ENCODE peak calls at places on chromosomes 11 and 22, in six cellular contexts. Q is WTC11, R is HCT116, I is HepG2, E is K562, K is GM12878. F is an unnamed sample.
A peak's percentile ranks its signal among the peaks of the same experiment; 100 is the strongest.

GRCh38 chr11:119367661-119368120 is 13.8 kb downstream of the USP2 start:
- DNase-seq in Q (no peak), R (no peak), I (no peak), E (no peak), K (no peak), F (no peak)

GRCh38 chr11:8838248-8838647 is 72.7 kb upstream of the AKIP1 start:
- DNase-seq in Q (no peak), R (no peak), I (no peak), E (no peak), K (no peak), F (no peak)

GRCh38 chr11:102530558-102530957 is at the start of gene MMP7:
- DNase-seq in Q (no peak), R (no peak), I (no peak), E (no peak), K (no peak), F (no peak)

GRCh38 chr22:38696606-38697005 is 4.1 kb downstream of the JOSD1 start:
- DNase-seq in Q (no peak), R (peak; percentile 68), I (peak; percentile 53), E (no peak), K (no peak), F (no peak)

GRCh38 chr11:43944761-43945311 is 2.4 kb downstream of the C11orf96 start:
- DNase-seq in Q (peak; percentile 92), R (no peak), I (peak; percentile 19), E (peak; percentile 82), K (no peak), F (peak; percentile 98)

GRCh38 chr11:97502201-97502600 is 1112.4 kb downstream of the JRKL start:
- DNase-seq in Q (no peak), R (no peak), I (no peak), E (no peak), K (no peak), F (no peak)

GRCh38 chr22:20203142-20204099 is 52.6 kb upstream of the CCDC188 start:
- DNase-seq in Q (peak; percentile 61), R (no peak), I (peak; percentile 36), E (peak; percentile 89), K (no peak), F (peak; percentile 66)

GRCh38 chr11:37264783-37265182 is 666.7 kb upstream of the RAG2 start:
- DNase-seq in Q (no peak), R (no peak), I (no peak), E (no peak), K (no peak), F (no peak)

GRCh38 chr11:72574046-72574445 is 100.2 kb downstream of the PDE2A start:
- DNase-seq in Q (no peak), R (no peak), I (no peak), E (no peak), K (no peak), F (no peak)

GRCh38 chr11:33376331-33377099 is 119.3 kb downstream of the HIPK3 start:
- DNase-seq in Q (peak; percentile 59), R (no peak), I (no peak), E (no peak), K (no peak), F (no peak)

GRCh38 chr11:126165366-126166156 is 45.9 kb downstream of the RPUSD4 start:
- DNase-seq in Q (no peak), R (no peak), I (peak; percentile 43), E (no peak), K (no peak), F (no peak)

GRCh38 chr11:126164781-126165180 is 46.7 kb downstream of the RPUSD4 start:
- DNase-seq in Q (no peak), R (no peak), I (no peak), E (no peak), K (no peak), F (no peak)

GRCh38 chr11:126166413-126166812 is 45.0 kb downstream of the RPUSD4 start:
- DNase-seq in Q (no peak), R (no peak), I (no peak), E (no peak), K (no peak), F (no peak)

GRCh38 chr11:126169291-126169690 is 42.2 kb downstream of the RPUSD4 start:
- DNase-seq in Q (no peak), R (no peak), I (no peak), E (no peak), K (no peak), F (no peak)

GRCh38 chr11:126167476-126167875 is 44.0 kb downstream of the RPUSD4 start:
- DNase-seq in Q (no peak), R (no peak), I (no peak), E (no peak), K (no peak), F (no peak)
- TF ChIP-seq ATF3 in Q (no peak), R (no peak), I (no peak), E (no peak), K (no peak), F (no peak)

DNA sequence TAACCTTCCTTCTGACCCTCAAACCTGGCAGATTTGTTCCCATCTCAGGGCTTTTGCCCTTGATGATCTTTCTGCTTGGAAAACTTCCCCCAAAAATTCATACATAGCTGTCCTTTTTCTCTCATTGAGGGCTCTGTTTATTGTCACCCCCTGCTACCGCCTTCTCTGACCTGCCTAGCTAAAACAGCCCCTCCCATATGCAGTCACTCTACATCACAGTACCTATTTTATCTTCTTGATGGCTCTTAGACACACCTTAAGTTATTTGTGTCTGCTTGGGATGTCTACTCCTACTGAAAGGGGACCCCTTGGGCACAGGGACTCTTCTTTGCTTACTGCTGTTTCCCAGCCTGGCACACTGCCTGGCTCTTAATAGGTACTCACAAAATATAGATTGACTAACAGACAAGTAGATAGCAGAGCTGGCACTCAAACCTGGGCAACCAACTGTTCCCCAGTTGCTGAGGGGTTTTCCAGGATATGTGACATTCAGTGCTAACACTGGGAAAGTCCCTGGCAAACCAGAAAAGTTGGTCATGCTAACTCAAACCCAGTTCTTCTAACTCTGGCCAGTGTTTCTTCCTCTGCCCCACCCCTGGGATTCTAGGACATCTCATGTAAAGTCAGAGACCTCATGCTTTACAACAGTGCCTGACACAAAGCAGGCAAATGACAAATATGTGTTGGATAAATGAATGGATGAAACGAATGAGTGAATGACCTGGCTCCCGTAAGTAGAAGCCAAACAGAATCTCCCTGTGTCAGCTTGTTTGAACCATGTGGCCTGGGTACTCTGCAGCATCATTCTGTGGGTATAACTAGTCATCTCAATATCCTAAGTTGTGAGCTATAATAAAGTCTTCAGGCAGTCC is 19.8 kb upstream of the FJX1 start:
- DNase-seq in Q (no peak), R (no peak), I (no peak), E (no peak), K (peak; percentile 40), F (no peak)
- TF ChIP-seq ATF3 in Q (no peak), R (no peak), I (no peak), E (no peak), K (no peak), F (no peak)

GRCh38 chr11:47254381-47254780 is 3.4 kb upstream of the NR1H3 start:
- DNase-seq in Q (no peak), R (no peak), I (no peak), E (no peak), K (no peak), F (no peak)
- TF ChIP-seq ATF3 in Q (no peak), R (no peak), I (no peak), E (no peak), K (no peak), F (no peak)

GRCh38 chr11:95888852-95889251 is 35.1 kb downstream of the MTMR2 start:
- DNase-seq in Q (no peak), R (no peak), I (no peak), E (no peak), K (no peak), F (no peak)
- TF ChIP-seq ATF3 in Q (no peak), R (no peak), I (no peak), E (no peak), K (no peak), F (no peak)

GRCh38 chr11:121344824-121345223 is 52.3 kb downstream of the SC5D start:
- DNase-seq in Q (no peak), R (no peak), I (no peak), E (no peak), K (no peak), F (no peak)
- TF ChIP-seq ATF3 in Q (no peak), R (no peak), I (no peak), E (no peak), K (no peak), F (no peak)

GRCh38 chr11:95576149-95576851 is 213.3 kb downstream of the FAM76B start:
- DNase-seq in Q (no peak), R (no peak), I (no peak), E (no peak), K (no peak), F (no peak)
- TF ChIP-seq ATF3 in Q (no peak), R (no peak), I (no peak), E (no peak), K (no peak), F (no peak)